ENCODE peak calls at places on chromosomes 12 and 14, in eight cellular contexts. R is activated CD4-positive, alpha-beta T cell treated with anti-CD3 and anti-CD28 coated beads, Interleukin-2, amount 10 ng/mL, durations not matched to agents 7 days and 5 days; I is kidney glomerular epithelial cell; P is H7; Q is thoracic aorta; E is KG1; Y is AG20443; M is GM12892. D is an unnamed sample.

GRCh38 chr12:47078733-47079364 is 572 bp upstream of the PCED1B start:
- DNase-seq in M (no peak), I (peak; percentile 52), E (no peak), Y (peak; percentile 47), R (peak; percentile 49), P (peak; percentile 22), Q (no peak), D (peak; percentile 71)

GRCh38 chr12:40224439-40225291 is at the start of gene LRRK2:
- DNase-seq in E (peak; percentile 38), M (no peak), I (peak; percentile 29), Y (peak; percentile 82), R (no peak), P (peak; percentile 60), Q (peak; percentile 45), D (peak; percentile 72)

GRCh38 chr12:12726543-12727093 is 9.4 kb downstream of the CDKN1B start:
- DNase-seq in I (peak; percentile 61), E (no peak), P (no peak), R (peak; percentile 10), M (no peak), Q (no peak), Y (peak; percentile 74), D (peak; percentile 88)

GRCh38 chr12:131104464-131105350 is 151.0 kb downstream of the ADGRD1 start:
- DNase-seq in R (peak; percentile 81), Q (peak; percentile 19), E (peak; percentile 29), I (peak; percentile 41), M (peak; percentile 73), Y (peak; percentile 88), P (peak; percentile 94), D (peak; percentile 85)

GRCh38 chr12:119178544-119179334 is at the start of gene HSPB8:
- DNase-seq in Y (peak; percentile 96), P (peak; percentile 91), R (no peak), Q (peak; percentile 89), E (no peak), M (no peak), I (peak; percentile 90), D (peak; percentile 77)

GRCh38 chr14:99116741-99117295 is 155.2 kb downstream of the BCL11B start:
- DNase-seq in I (no peak), Q (no peak), R (no peak), Y (no peak), P (no peak), M (no peak), E (no peak), D (no peak)

GRCh38 chr14:91899213-91899612 is 31.9 kb upstream of the TC2N start:
- DNase-seq in M (no peak), P (no peak), E (no peak), I (no peak), Q (no peak), Y (no peak), R (no peak), D (no peak)

GRCh38 chr12:129489277-129489676 is 414.5 kb downstream of the TMEM132D start:
- DNase-seq in E (no peak), Y (no peak), Q (no peak), R (no peak), M (no peak), P (no peak), I (no peak), D (no peak)

GRCh38 chr12:126747530-126748149 is 1519.3 kb upstream of the TMEM132C start:
- DNase-seq in Y (peak; percentile 66), M (no peak), I (peak; percentile 19), Q (no peak), R (peak; percentile 56), P (peak; percentile 66), E (peak; percentile 11), D (peak; percentile 51)